ENCODE peak calls at places on chromosome 18, in seven cellular contexts. W, Z, O, T, N, H and R are unnamed samples.

GRCh38 chr18:8933714-8934284 is 168.7 kb upstream of the NDUFV2 start:
- DNase-seq in W (peak; percentile 39), Z (no peak), O (no peak), T (no peak), N (no peak), H (no peak), R (no peak)

GRCh38 chr18:57397440-57397839 is 37.7 kb upstream of the ONECUT2 start:
- DNase-seq in W (peak; percentile 53), Z (peak; percentile 10), O (no peak), T (no peak), N (peak; percentile 60), H (no peak), R (peak; percentile 13)

GRCh38 chr18:13878858-13879257 is 36.5 kb downstream of the MC2R start:
- DNase-seq in W (no peak), Z (peak; percentile 88), O (no peak), T (no peak), N (no peak), H (no peak), R (no peak)

GRCh38 chr18:53792762-53793161 is 431.7 kb downstream of the MBD2 start:
- DNase-seq in W (no peak), Z (peak; percentile 3), O (no peak), T (no peak), N (no peak), H (no peak), R (no peak)

GRCh38 chr18:37701967-37702366 is 136.4 kb upstream of the CELF4 start:
- DNase-seq in W (no peak), Z (no peak), O (no peak), T (no peak), N (no peak), H (no peak), R (peak; percentile 37)

GRCh38 chr18:2884706-2885285 is 38.0 kb downstream of the EMILIN2 start:
- DNase-seq in W (no peak), Z (no peak), O (no peak), T (no peak), N (no peak), H (no peak), R (no peak)

GRCh38 chr18:5895886-5896740 is 791 bp upstream of the TMEM200C start:
- DNase-seq in W (peak; percentile 55), Z (peak; percentile 81), O (peak; percentile 64), T (no peak), N (peak; percentile 39), H (no peak), R (no peak)

GRCh38 chr18:159037-159652 is 788 bp downstream of the USP14 start:
- DNase-seq in W (peak; percentile 28), Z (peak; percentile 34), O (no peak), T (no peak), N (peak; percentile 42), H (peak; percentile 27), R (peak; percentile 6)

GRCh38 chr18:27110319-27110718 is 74.8 kb downstream of the CHST9 start:
- DNase-seq in W (no peak), Z (no peak), O (no peak), T (no peak), N (no peak), H (no peak), R (no peak)

GRCh38 chr18:55419939-55420664 is 167.9 kb downstream of the TCF4 start:
- DNase-seq in W (no peak), Z (peak; percentile 43), O (no peak), T (no peak), N (peak; percentile 65), H (no peak), R (no peak)

GRCh38 chr18:784470-785172 is 27.4 kb downstream of the YES1 start:
- DNase-seq in W (no peak), Z (peak; percentile 24), O (no peak), T (no peak), N (no peak), H (no peak), R (no peak)

GRCh38 chr18:62812242-62812641 is 96.9 kb downstream of the PHLPP1 start:
- DNase-seq in W (peak; percentile 84), Z (no peak), O (no peak), T (no peak), N (no peak), H (no peak), R (no peak)

GRCh38 chr18:57333941-57334340 is 18.4 kb upstream of the ST8SIA3 start:
- DNase-seq in W (no peak), Z (no peak), O (no peak), T (no peak), N (no peak), H (no peak), R (no peak)

GRCh38 chr18:3340682-3341097 is 78.8 kb downstream of the MYL12B start:
- DNase-seq in W (peak; percentile 51), Z (peak; percentile 63), O (no peak), T (no peak), N (peak; percentile 32), H (peak; percentile 34), R (no peak)

GRCh38 chr18:76493213-76494107 is 1.6 kb downstream of the ZNF516 start:
- DNase-seq in W (no peak), Z (peak; percentile 67), O (no peak), T (no peak), N (peak; percentile 67), H (peak; percentile 40), R (peak; percentile 41)

GRCh38 chr18:12882416-12882815 is 1.6 kb downstream of the PTPN2 start:
- DNase-seq in W (peak; percentile 14), Z (no peak), O (no peak), T (no peak), N (peak; percentile 33), H (no peak), R (no peak)

DNA sequence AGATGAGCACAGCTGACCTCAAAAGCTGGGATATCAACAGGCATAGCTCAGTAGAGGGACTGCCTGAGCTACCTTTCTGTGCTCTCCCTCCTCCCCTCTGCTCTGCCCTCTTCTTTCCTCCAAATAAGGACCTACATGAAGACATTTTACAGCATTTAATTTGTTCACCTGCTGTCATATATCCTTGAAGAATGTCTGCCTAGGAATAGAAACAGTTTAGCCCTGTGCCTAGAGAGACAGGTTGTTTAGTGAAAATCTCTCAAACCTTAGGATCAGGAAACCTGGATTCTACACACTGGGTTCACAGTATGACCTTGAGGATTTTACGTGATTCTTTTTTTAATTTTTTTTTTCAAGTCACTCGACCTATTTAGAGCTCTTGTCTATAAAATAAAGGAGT is 213.0 kb upstream of the SETBP1 start:
- DNase-seq in W (no peak), Z (no peak), O (no peak), T (no peak), N (no peak), H (no peak), R (no peak)
- H3K27me3 ChIP-seq in W (no peaks in the 10 kb centered on the region), Z (no peaks in the 10 kb centered on the region), O (no peaks in the 10 kb centered on the region), T (no peaks in the 10 kb centered on the region), N (peaks cover 7% of the 10 kb centered on the region), H (no peaks in the 10 kb centered on the region), R (no peaks in the 10 kb centered on the region)

GRCh38 chr18:61606068-61606660 is 272.9 kb downstream of the CDH20 start:
- DNase-seq in W (no peak), Z (peak; percentile 94), O (no peak), T (no peak), N (peak; percentile 71), H (no peak), R (peak; percentile 26)

GRCh38 chr18:61609131-61609530 is 275.9 kb downstream of the CDH20 start:
- DNase-seq in W (no peak), Z (no peak), O (no peak), T (no peak), N (peak; percentile 47), H (no peak), R (no peak)

GRCh38 chr18:61608306-61608705 is 275.1 kb downstream of the CDH20 start:
- DNase-seq in W (no peak), Z (no peak), O (no peak), T (no peak), N (peak; percentile 57), H (no peak), R (no peak)

GRCh38 chr18:61605376-61606067 is 272.3 kb downstream of the CDH20 start:
- DNase-seq in W (no peak), Z (no peak), O (no peak), T (no peak), N (peak; percentile 16), H (no peak), R (no peak)

DNA sequence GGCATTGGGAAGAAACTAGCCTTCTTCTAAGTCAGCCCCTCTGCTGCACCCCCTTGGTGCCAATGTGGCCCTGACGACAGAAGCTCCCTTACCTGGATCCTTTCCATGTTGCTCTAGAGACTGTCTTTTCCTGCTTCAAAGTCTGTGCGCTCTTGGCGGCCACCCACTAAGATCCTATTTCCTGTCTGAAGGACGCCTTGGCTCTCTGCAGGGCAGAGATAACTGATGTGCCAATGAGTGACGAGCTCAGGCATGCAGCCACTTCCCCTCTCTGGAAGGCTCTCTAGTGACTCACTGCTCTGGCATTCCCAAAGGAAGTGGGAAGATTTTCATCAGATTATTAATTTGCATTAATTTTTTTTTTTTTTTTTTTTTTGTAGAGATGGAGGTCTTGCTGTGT is 273.5 kb downstream of the CDH20 start:
- DNase-seq in W (peak; percentile 82), Z (peak; percentile 99), O (peak; percentile 84), T (no peak), N (peak; percentile 94), H (peak; percentile 19), R (peak; percentile 82)
- H3K27ac ChIP-seq in W (no peak overlapping the region), Z (peak overlapping the region; percentile 96), O (peak overlapping the region; percentile 34), T (no peak overlapping the region), N (peak overlapping the region; percentile 85), H (no peak overlapping the region), R (peak overlapping the region; percentile 49)

DNA sequence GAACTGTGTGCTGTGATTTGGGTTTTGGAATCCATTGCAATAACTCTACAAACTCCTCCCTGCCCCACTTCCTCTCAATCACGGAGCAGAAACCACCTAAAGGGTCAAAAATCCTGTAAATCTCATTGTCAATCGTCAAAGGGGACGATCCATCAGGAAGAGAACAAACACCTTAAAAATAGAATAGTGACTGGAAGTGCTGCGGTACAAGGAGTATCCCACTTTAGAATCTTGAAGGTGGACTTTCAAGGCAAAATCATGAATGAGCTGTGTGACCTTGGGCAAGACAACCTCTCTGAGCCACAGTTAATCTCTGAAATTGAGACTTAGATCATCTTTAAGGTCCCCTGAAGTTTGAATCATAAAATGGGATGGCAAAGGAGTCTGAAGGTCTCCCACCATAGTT is 5.9 kb downstream of the PMAIP1 start:
- DNase-seq in W (no peak), Z (no peak), O (no peak), T (no peak), N (no peak), H (no peak), R (no peak)
- H3K4me1 ChIP-seq in W (peaks cover 46% of the 10 kb centered on the region), Z (peaks cover 8% of the 10 kb centered on the region), O (peaks cover 4% of the 10 kb centered on the region), T (peaks cover 50% of the 10 kb centered on the region), N (peaks cover 33% of the 10 kb centered on the region), H (peaks cover 12% of the 10 kb centered on the region), R (peaks cover 47% of the 10 kb centered on the region)

DNA sequence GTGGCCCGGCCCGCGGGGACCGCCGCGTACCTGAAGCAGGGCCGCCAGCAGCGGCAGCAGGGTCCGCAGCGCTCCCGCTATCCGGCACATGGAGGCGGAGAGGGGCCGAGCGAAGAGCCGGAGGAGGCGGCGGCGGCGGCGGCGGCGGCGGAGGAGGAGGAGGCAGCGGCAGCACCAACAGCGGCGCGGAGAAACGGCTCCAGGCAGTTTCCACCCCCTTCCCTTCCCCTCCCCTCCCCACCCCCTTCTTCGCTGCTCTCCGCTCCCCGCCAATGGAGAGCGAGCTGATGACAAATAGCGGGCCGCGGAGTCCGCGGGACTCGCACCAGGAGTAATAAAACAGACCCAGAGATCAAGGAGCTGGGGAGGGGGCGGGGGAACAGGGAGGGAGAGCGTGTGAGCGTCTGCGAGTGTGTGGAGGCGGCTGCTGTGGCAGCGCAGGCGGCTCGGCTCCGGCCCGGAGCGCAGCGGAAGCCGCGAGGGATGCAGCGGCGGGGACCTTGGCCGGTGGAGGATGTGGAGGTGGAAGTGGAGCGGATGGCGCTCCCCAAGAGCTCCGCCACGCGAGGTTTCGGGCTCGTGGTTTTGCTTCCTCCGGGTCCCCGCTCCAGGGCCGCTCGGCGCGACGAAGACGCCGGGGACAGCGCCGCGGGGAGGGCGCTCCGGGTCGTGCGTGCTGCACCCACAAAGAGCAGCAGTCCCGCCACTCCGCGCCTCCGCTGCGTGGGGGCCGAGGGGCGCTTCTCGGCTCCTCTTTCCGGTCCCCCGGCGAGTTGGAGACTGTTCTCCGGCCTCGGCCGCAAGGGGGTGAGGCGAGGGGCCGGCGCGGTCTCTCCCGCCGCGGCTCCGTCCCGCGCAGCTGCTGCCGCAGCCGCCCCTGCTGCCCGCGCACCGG is at the start of gene CDH2:
- DNase-seq in W (peak; percentile 82), Z (peak; percentile 98), O (no peak), T (no peak), N (peak; percentile 91), H (no peak), R (peak; percentile 32)
- H3K27me3 ChIP-seq in W (no peaks in the 10 kb centered on the region), Z (no peaks in the 10 kb centered on the region), O (no peaks in the 10 kb centered on the region), T (peaks cover 3% of the 10 kb centered on the region), N (no peaks in the 10 kb centered on the region), H (no peaks in the 10 kb centered on the region), R (peaks cover 90% of the 10 kb centered on the region)